ENCODE peak calls at places on chromosomes 11 and 22, in six cellular contexts. F is CD8-positive, alpha-beta memory T cell; I is GM12892; V is EL; M is activated CD4-positive, CD25-positive, alpha-beta regulatory T cell; R is stimulated activated CD4-positive, alpha-beta T cell treated with anti-CD3 and anti-CD28 coated beads, Interleukin-1b, Interleukin-23, amount 100 ng/mL, for 24 hours. A is an unnamed sample.

GRCh38 chr11:2929511-2929879 is 275 bp upstream of the PHLDA2 start:
- DNase-seq in F (peak; percentile 40), I (no peak), R (no peak), V (peak; percentile 85), M (no peak), A (no peak)

GRCh38 chr22:32561756-32562155 is 87.1 kb downstream of the FBXO7 start:
- DNase-seq in I (no peak), M (no peak), V (no peak), R (no peak), F (no peak), A (no peak)

GRCh38 chr11:69381681-69382130 is 87.8 kb downstream of the MYEOV start:
- DNase-seq in F (no peak), I (peak; percentile 18), V (no peak), R (no peak), M (no peak), A (no peak)

GRCh38 chr11:69173925-69174591 is 18.3 kb downstream of the SMIM38 start:
- DNase-seq in I (no peak), V (peak; percentile 49), R (no peak), F (no peak), M (no peak), A (no peak)

GRCh38 chr22:36328635-36329216 is 59.0 kb downstream of the MYH9 start:
- DNase-seq in M (no peak), F (peak; percentile 26), R (no peak), I (no peak), V (peak; percentile 92), A (no peak)

GRCh38 chr11:1330473-1330872 is 21.0 kb upstream of the TOLLIP start:
- DNase-seq in M (no peak), I (no peak), R (no peak), V (no peak), F (no peak), A (no peak)

GRCh38 chr11:211295-211694 is 3.8 kb downstream of the RIC8A start:
- DNase-seq in R (no peak), F (no peak), M (no peak), I (no peak), V (no peak), A (no peak)

GRCh38 chr11:12246169-12246568 is 131.2 kb upstream of the PARVA start:
- DNase-seq in I (no peak), V (no peak), R (no peak), M (no peak), F (no peak), A (no peak)

GRCh38 chr22:32660292-32660691 is 141.2 kb upstream of the TIMP3 start:
- DNase-seq in F (peak; percentile 5), V (peak; percentile 76), I (peak; percentile 43), M (peak; percentile 34), R (peak; percentile 24), A (peak; percentile 42)

GRCh38 chr11:9703280-9703679 is 39.4 kb downstream of the SWAP70 start:
- DNase-seq in R (no peak), V (no peak), M (no peak), F (no peak), I (no peak), A (no peak)

A was measured in neuronal stem cell.